ENCODE peak calls at places on chromosomes 13 and 19, in nine cellular contexts. F is colonic mucosa; W is thyroid gland; P is CD4-positive, CD25-positive, alpha-beta regulatory T cell; B is upper lobe of right lung; E is PC-9; X is Panc1; T is ascending aorta; L is uterus. C is an unnamed sample.

GRCh38 chr13:46354143-46355087 is 32.6 kb downstream of the RUBCNL start:
- DNase-seq in P (no peak), W (no peak), T (no peak), B (no peak), X (peak; percentile 12), F (no peak), E (peak; percentile 75), L (no peak), C (no peak)

GRCh38 chr19:18663940-18664530 is 19.4 kb upstream of the CRTC1 start:
- DNase-seq in L (no peak), X (no peak), E (peak; percentile 28), P (no peak), W (no peak), F (no peak), B (no peak), T (no peak), C (no peak)

GRCh38 chr19:41726493-41726892 is 18.1 kb downstream of the CEACAM5 start:
- DNase-seq in B (no peak), W (no peak), E (no peak), X (no peak), P (no peak), L (no peak), T (no peak), F (no peak), C (no peak)

GRCh38 chr13:61410669-61411297 is 4.9 kb downstream of the PCDH20 start:
- DNase-seq in F (no peak), L (no peak), W (no peak), B (no peak), X (peak; percentile 1), P (no peak), E (no peak), T (no peak), C (no peak)

GRCh38 chr13:101523732-101524131 is 71.3 kb downstream of the ITGBL1 start:
- DNase-seq in E (no peak), B (no peak), P (no peak), W (peak; percentile 4), T (peak; percentile 40), X (no peak), F (no peak), L (no peak), C (no peak)

GRCh38 chr13:92900455-92900854 is 326.2 kb upstream of the GPC6 start:
- DNase-seq in B (no peak), L (no peak), E (no peak), F (no peak), X (no peak), W (no peak), T (no peak), P (no peak), C (no peak)

GRCh38 chr13:67726979-67727378 is 496.8 kb upstream of the PCDH9 start:
- DNase-seq in T (no peak), E (no peak), P (no peak), F (peak; percentile 34), L (no peak), W (no peak), B (no peak), X (no peak), C (no peak)

GRCh38 chr13:100434010-100434763 is 154.4 kb downstream of the GGACT start:
- DNase-seq in P (no peak), F (no peak), B (no peak), T (no peak), X (no peak), E (peak; percentile 79), W (no peak), L (no peak), C (no peak)

GRCh38 chr13:35485451-35485850 is 9.0 kb upstream of the MAB21L1 start:
- DNase-seq in P (no peak), L (no peak), X (no peak), F (no peak), T (no peak), W (no peak), B (no peak), E (no peak), C (no peak)

GRCh38 chr13:106373304-106373988 is 162.0 kb downstream of the EFNB2 start:
- DNase-seq in E (no peak), F (no peak), P (no peak), B (no peak), W (no peak), T (no peak), X (no peak), L (no peak), C (no peak)

GRCh38 chr19:18931316-18932162 is 9.5 kb downstream of the HOMER3 start:
- DNase-seq in L (no peak), B (no peak), W (no peak), P (no peak), F (no peak), E (no peak), X (no peak), T (no peak), C (no peak)

GRCh38 chr13:71867101-71867814 is at the start of gene DACH1:
- DNase-seq in T (no peak), F (peak; percentile 80), P (no peak), X (no peak), E (no peak), B (peak; percentile 62), W (peak; percentile 17), L (peak; percentile 41), C (no peak)

GRCh38 chr13:51303063-51303552 is 36.4 kb upstream of the SERPINE3 start:
- DNase-seq in W (no peak), P (no peak), L (no peak), B (no peak), X (no peak), F (no peak), T (no peak), E (no peak), C (no peak)

GRCh38 chr19:47573076-47574026 is at the start of gene ZNF541:
- DNase-seq in E (no peak), F (peak; percentile 58), W (peak; percentile 49), B (peak; percentile 83), P (peak; percentile 78), L (peak; percentile 31), T (peak; percentile 11), X (no peak), C (peak; percentile 84)

GRCh38 chr13:24716011-24716410 is 35.8 kb downstream of the ATP12A start:
- DNase-seq in W (no peak), L (no peak), E (no peak), F (no peak), X (no peak), P (no peak), T (no peak), B (no peak), C (no peak)

GRCh38 chr19:719081-719512 is 10.4 kb downstream of the PALM start:
- DNase-seq in L (peak; percentile 63), T (no peak), B (no peak), E (no peak), W (no peak), F (no peak), P (no peak), X (no peak), C (no peak)

GRCh38 chr13:87128006-87128405 is 543.2 kb upstream of the SLITRK5 start:
- DNase-seq in E (no peak), X (no peak), L (no peak), T (no peak), F (no peak), B (no peak), W (no peak), P (no peak), C (no peak)

DNA sequence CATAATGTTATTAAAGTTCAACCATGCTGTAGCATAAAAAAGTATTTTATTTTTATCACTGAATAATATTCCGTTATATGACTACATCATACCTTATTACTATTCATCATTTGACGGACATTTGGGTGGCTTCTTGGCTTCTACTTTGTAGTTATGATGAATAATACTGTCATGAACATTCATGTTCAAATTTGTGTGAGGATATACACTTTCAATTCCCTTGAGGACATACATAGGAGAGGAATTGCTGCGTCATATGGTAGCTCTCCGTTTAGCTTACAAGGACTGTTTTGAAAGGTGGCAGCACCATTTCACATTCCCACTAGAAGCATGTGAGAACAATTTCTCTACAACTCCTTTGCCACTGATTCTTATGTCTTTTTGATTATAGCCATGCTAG is 910.8 kb upstream of the MIR17HG start:
- DNase-seq in T (no peak), L (no peak), P (no peak), E (no peak), W (no peak), F (no peak), X (no peak), B (no peak), C (no peak)
- H3K9me3 ChIP-seq in T (no peaks in the 10 kb centered on the region), L (no peaks in the 10 kb centered on the region), P (no peaks in the 10 kb centered on the region), E (no peaks in the 10 kb centered on the region), W (no peaks in the 10 kb centered on the region), F (no peaks in the 10 kb centered on the region), X (no peaks in the 10 kb centered on the region), B (no peaks in the 10 kb centered on the region), C (no peaks in the 10 kb centered on the region)

GRCh38 chr19:58040751-58041525 is 7.1 kb downstream of the ZSCAN1 start:
- DNase-seq in L (no peak), E (no peak), F (no peak), P (no peak), X (no peak), B (no peak), T (no peak), W (no peak), C (no peak)
- H3K9me3 ChIP-seq in L (peaks cover 12% of the 10 kb centered on the region), E (no peaks in the 10 kb centered on the region), F (no peaks in the 10 kb centered on the region), P (peaks cover 4% of the 10 kb centered on the region), X (peaks cover 6% of the 10 kb centered on the region), B (peaks cover 10% of the 10 kb centered on the region), T (peaks cover 72% of the 10 kb centered on the region), W (no peaks in the 10 kb centered on the region), C (peaks cover 3% of the 10 kb centered on the region)

GRCh38 chr19:53112286-53112685 is 9.1 kb upstream of the ZNF160 start:
- DNase-seq in L (no peak), X (no peak), E (no peak), F (no peak), T (no peak), W (no peak), B (no peak), P (no peak), C (no peak)
- H3K9me3 ChIP-seq in L (peaks cover 7% of the 10 kb centered on the region), X (peaks cover 30% of the 10 kb centered on the region), E (peaks cover 15% of the 10 kb centered on the region), F (no peaks in the 10 kb centered on the region), T (peaks cover 35% of the 10 kb centered on the region), W (no peaks in the 10 kb centered on the region), B (no peaks in the 10 kb centered on the region), P (peaks cover 34% of the 10 kb centered on the region), C (peaks cover 11% of the 10 kb centered on the region)

DNA sequence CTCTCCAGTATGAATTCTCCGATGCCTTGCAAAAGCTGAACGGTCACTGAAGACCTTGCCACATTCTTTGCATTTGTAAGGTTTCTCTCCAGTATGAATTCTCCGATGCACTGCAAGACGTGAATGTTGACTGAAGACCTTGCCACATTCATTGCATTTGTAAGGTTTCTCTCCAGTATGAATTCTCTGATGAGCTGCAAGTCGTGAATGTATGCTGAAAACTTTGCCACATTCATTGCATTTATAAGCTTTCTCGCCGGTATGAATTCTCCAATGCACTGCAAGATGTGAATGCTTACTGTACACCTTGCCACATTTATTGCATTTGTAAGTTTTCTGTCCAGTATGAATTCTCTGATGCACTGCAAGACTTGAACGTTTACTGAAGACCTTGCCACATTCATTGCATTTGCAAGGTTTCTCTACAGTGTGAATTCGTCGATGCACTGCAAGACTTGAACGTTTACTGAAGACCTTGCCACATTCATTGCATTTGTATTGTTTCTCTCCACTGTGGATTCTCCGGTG is 20.0 kb upstream of the ZNF841 start:
- DNase-seq in E (no peak), F (no peak), P (no peak), X (no peak), W (no peak), L (no peak), B (no peak), T (no peak), C (no peak)
- H3K9me3 ChIP-seq in E (peaks cover 95% of the 10 kb centered on the region), F (peaks cover 49% of the 10 kb centered on the region), P (peaks cover 95% of the 10 kb centered on the region), X (peaks cover 78% of the 10 kb centered on the region), W (peaks cover 24% of the 10 kb centered on the region), L (peaks cover 88% of the 10 kb centered on the region), B (peaks cover 100% of the 10 kb centered on the region), T (peaks cover 100% of the 10 kb centered on the region), C (peaks cover 63% of the 10 kb centered on the region)